ENCODE peak calls at places on chromosomes 2 and 18, in ten cellular contexts. T is AG04450, P is SK-N-SH, W is Caco-2, C is BJ, E is tibial artery, Y is tibial nerve, G is WERI-Rb-1, H is A673, O is GM06990. D is an unnamed sample. For H3K27me3, the result is how much of the 10 kb centered on the place peaks cover.

GRCh38 chr2:8090748-8091700 is 590.8 kb upstream of the ID2 start:
- DNase-seq in T (peak), P (no peak), W (peak), C (peak), E (peak), Y (peak), G (peak), H (peak), O (peak), D (peak)

GRCh38 chr2:27831279-27832050 is 58.7 kb downstream of the RBKS start:
- DNase-seq in T (no peak), P (no peak), W (no peak), C (no peak), E (no peak), Y (no peak), G (no peak), H (no peak), O (no peak), D (no peak)

GRCh38 chr2:70009776-70010175 is 48.3 kb upstream of the ASPRV1 start:
- DNase-seq in T (no peak), P (no peak), W (peak), C (no peak), E (no peak), Y (no peak), G (no peak), H (no peak), O (no peak), D (no peak)

GRCh38 chr2:30332791-30333453 is 101.6 kb downstream of the LBH start:
- DNase-seq in T (no peak), P (no peak), W (no peak), C (no peak), E (no peak), Y (no peak), G (no peak), H (no peak), O (peak), D (no peak)

GRCh38 chr2:12861344-12861942 is 144.7 kb downstream of the TRIB2 start:
- DNase-seq in T (no peak), P (no peak), W (no peak), C (no peak), E (no peak), Y (no peak), G (no peak), H (no peak), O (no peak), D (no peak)

GRCh38 chr2:72326759-72327158 is 179.1 kb upstream of the CYP26B1 start:
- DNase-seq in T (no peak), P (no peak), W (no peak), C (no peak), E (no peak), Y (no peak), G (no peak), H (no peak), O (no peak), D (no peak)

GRCh38 chr18:59725177-59725576 is 28.0 kb upstream of the CCBE1 start:
- DNase-seq in T (no peak), P (no peak), W (no peak), C (no peak), E (no peak), Y (no peak), G (no peak), H (no peak), O (no peak), D (no peak)

GRCh38 chr2:68653538-68653982 is 10.2 kb downstream of the PROKR1 start:
- DNase-seq in T (no peak), P (no peak), W (no peak), C (no peak), E (no peak), Y (no peak), G (no peak), H (peak), O (peak), D (no peak)

GRCh38 chr2:108958632-108959341 is 30.2 kb downstream of the EDAR start:
- DNase-seq in T (no peak), P (no peak), W (no peak), C (no peak), E (peak), Y (no peak), G (no peak), H (no peak), O (no peak), D (no peak)

GRCh38 chr2:58974881-58975280 is 733.8 kb upstream of the FANCL start:
- DNase-seq in T (no peak), P (no peak), W (no peak), C (no peak), E (no peak), Y (no peak), G (no peak), H (no peak), O (no peak), D (no peak)

GRCh38 chr2:97763176-97763845 is 49.9 kb downstream of the ZAP70 start:
- DNase-seq in T (no peak), P (no peak), W (no peak), C (no peak), E (no peak), Y (no peak), G (no peak), H (no peak), O (no peak), D (no peak)

GRCh38 chr2:204550738-204551137 is 5.5 kb downstream of the PARD3B start:
- DNase-seq in T (peak), P (no peak), W (no peak), C (peak), E (no peak), Y (no peak), G (no peak), H (no peak), O (no peak), D (no peak)

GRCh38 chr2:235839226-235839625 is 329.0 kb downstream of the GBX2 start:
- DNase-seq in T (no peak), P (no peak), W (no peak), C (no peak), E (no peak), Y (no peak), G (no peak), H (no peak), O (no peak), D (no peak)

GRCh38 chr2:156385242-156385641 is 50.9 kb upstream of the GPD2 start:
- DNase-seq in T (no peak), P (no peak), W (no peak), C (no peak), E (no peak), Y (no peak), G (no peak), H (no peak), O (no peak), D (no peak)

GRCh38 chr2:238568455-238569414 is 142.0 kb downstream of the ASB1 start:
- DNase-seq in T (no peak), P (no peak), W (no peak), C (no peak), E (peak), Y (no peak), G (no peak), H (no peak), O (no peak), D (peak)

GRCh38 chr2:38076710-38077430 is 919 bp upstream of the CYP1B1 start:
- DNase-seq in T (peak), P (peak), W (peak), C (peak), E (peak), Y (peak), G (peak), H (peak), O (peak), D (peak)

GRCh38 chr2:176562359-176563043 is 293.3 kb downstream of the MTX2 start:
- DNase-seq in T (no peak), P (no peak), W (no peak), C (no peak), E (no peak), Y (no peak), G (no peak), H (peak), O (no peak), D (no peak)

GRCh38 chr2:32532341-32532740 is 95.5 kb upstream of the TTC27 start:
- DNase-seq in T (no peak), P (no peak), W (no peak), C (no peak), E (no peak), Y (no peak), G (no peak), H (no peak), O (no peak), D (no peak)

GRCh38 chr2:128287780-128288735 is 30.6 kb downstream of the HS6ST1 start:
- DNase-seq in T (no peak), P (no peak), W (no peak), C (no peak), E (no peak), Y (no peak), G (no peak), H (no peak), O (no peak), D (no peak)

GRCh38 chr2:111167238-111168162 is 46.8 kb downstream of the BCL2L11 start:
- DNase-seq in T (no peak), P (no peak), W (no peak), C (no peak), E (no peak), Y (no peak), G (no peak), H (no peak), O (peak), D (no peak)

GRCh38 chr2:85792783-85793441 is 39.1 kb downstream of the ATOH8 start:
- DNase-seq in T (peak), P (peak), W (no peak), C (no peak), E (peak), Y (no peak), G (peak), H (peak), O (no peak), D (no peak)

GRCh38 chr2:150544731-150545130 is 57.3 kb upstream of the RND3 start:
- DNase-seq in T (no peak), P (no peak), W (no peak), C (no peak), E (no peak), Y (no peak), G (no peak), H (no peak), O (no peak), D (no peak)

GRCh38 chr2:98515571-98515927 is 70.9 kb downstream of the INPP4A start:
- DNase-seq in T (no peak), P (no peak), W (no peak), C (no peak), E (peak), Y (no peak), G (no peak), H (no peak), O (no peak), D (no peak)

GRCh38 chr2:219056896-219057708 is 3.6 kb downstream of the IHH start:
- DNase-seq in T (no peak), P (no peak), W (no peak), C (no peak), E (no peak), Y (no peak), G (peak), H (no peak), O (no peak), D (no peak)

GRCh38 chr18:76568726-76569125 is 73.7 kb upstream of the ZNF516 start:
- DNase-seq in T (no peak), P (no peak), W (no peak), C (no peak), E (no peak), Y (no peak), G (no peak), H (no peak), O (no peak), D (no peak)

GRCh38 chr2:195706161-195706900 is 49.3 kb downstream of the SLC39A10 start:
- DNase-seq in T (no peak), P (no peak), W (no peak), C (no peak), E (no peak), Y (no peak), G (no peak), H (no peak), O (no peak), D (no peak)

GRCh38 chr2:105187531-105187930 is 54.0 kb upstream of the GPR45 start:
- DNase-seq in T (no peak), P (no peak), W (no peak), C (no peak), E (no peak), Y (no peak), G (no peak), H (no peak), O (no peak), D (no peak)

GRCh38 chr2:129904532-129905446 is 74.7 kb upstream of the RAB6C start:
- DNase-seq in T (no peak), P (peak), W (peak), C (no peak), E (no peak), Y (no peak), G (no peak), H (no peak), O (no peak), D (no peak)

GRCh38 chr2:129902731-129903585 is 76.5 kb upstream of the RAB6C start:
- DNase-seq in T (no peak), P (no peak), W (peak), C (no peak), E (peak), Y (no peak), G (no peak), H (no peak), O (no peak), D (no peak)

GRCh38 chr2:129905664-129906081 is 73.8 kb upstream of the RAB6C start:
- DNase-seq in T (no peak), P (peak), W (peak), C (no peak), E (no peak), Y (no peak), G (no peak), H (no peak), O (no peak), D (no peak)

GRCh38 chr2:129901754-129902415 is 77.6 kb upstream of the RAB6C start:
- DNase-seq in T (no peak), P (no peak), W (peak), C (no peak), E (peak), Y (no peak), G (no peak), H (no peak), O (no peak), D (peak)

DNA sequence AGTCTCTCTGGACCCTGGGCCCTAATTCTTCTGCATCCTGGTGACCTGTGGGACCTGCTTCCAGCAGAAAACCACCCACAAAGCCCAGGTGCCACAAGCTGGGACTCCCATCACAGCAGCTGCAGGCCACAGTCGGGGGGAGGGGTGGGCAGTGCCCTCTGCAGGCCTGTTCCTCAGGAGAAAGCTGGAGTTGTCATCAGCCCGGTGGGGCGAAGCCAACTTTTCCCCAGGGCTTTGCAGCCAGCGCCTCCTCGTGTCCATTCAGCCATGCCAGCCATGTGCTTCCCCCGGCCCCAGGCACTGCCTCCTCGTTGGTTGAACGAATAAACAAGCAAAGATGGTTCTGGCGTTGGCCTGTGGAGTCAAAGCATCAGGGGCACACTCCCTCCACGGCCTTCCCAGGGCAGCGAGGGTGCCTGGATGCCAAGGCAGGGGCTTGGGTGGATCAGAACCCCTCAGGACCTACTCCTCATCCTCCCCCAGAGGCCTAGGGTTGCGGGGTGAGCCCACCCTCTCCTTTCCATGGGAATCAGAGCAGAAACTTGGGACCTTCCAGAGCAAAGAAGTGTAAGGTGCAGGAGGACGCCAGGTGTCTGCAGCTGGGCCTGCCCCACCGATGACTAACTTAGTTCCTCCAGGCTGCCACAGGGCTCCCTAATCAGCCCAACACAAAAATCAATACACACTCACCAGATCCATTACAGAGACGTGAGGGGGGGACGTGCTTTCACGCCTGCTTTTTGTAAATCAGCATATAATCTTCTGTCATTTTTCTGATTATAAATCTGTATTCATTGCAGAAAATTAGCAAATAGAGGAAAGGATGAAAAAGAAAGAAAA is 75.7 kb upstream of the RAB6C start:
- DNase-seq in T (no peak), P (peak), W (peak), C (no peak), E (no peak), Y (no peak), G (peak), H (no peak), O (no peak), D (no peak)
- TF ChIP-seq CTCF in T (no peak), P (no peak), W (no peak), C (no peak), E (no peak), Y (no peak), G (peak), H (no peak), O (peak), D (no peak)

DNA sequence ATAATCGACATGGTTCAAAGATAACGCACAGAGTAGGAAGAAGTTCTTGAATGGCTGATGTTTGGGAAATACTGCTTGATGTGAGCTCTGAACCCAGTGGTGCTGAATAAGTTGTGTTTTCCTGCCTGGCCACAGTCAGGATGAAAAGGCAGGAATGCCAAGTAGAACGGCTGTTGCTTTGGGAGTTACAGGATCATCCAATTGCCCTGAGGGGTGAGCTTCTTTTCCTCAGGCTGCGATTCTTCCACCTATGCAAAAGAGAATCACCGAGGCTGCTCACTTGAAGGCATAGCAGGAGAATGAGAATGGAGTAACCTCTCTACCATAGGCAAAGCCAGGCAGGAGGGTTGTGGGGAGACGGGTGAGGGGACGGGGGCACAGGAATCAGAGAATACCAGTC is 14.4 kb upstream of the IGFBP2 start:
- DNase-seq in T (no peak), P (no peak), W (no peak), C (no peak), E (no peak), Y (no peak), G (no peak), H (no peak), O (no peak), D (no peak)
- H3K4me3 ChIP-seq in T (no peak), P (no peak), W (no peak), C (no peak), E (no peak), Y (no peak), G (no peak), H (peak), O (no peak), D (no peak)

GRCh38 chr2:60550151-60550983 is 3.1 kb downstream of the BCL11A start:
- DNase-seq in T (peak), P (peak), W (peak), C (no peak), E (no peak), Y (no peak), G (peak), H (peak), O (peak), D (peak)
- H3K27me3 ChIP-seq in T (under half), P (under half), W (under half), C (under half), E (under half), Y (half or more), G (under half), H (half or more), O (under half), D (half or more)

DNA sequence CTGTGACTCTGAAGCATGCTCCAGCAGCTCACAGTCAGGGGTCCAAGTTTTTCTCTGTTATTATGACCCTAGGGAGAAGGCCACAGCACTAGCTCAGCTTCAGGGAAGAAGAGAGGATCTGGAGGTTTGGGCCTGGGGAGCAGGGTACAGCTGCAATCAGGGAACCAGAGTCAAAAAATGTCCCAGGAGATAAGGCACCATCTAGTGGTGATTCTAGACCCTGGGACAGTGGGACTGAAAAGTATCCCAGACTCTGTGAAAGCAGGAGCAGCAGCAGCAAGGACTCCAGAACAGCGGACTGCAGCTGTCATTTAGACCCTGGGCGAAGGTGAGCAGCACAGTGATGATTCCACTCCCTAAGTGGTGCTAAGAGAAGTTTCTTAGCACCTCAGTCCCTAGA is 278.4 kb upstream of the DDX18 start:
- DNase-seq in T (no peak), P (no peak), W (no peak), C (no peak), E (no peak), Y (no peak), G (no peak), H (peak), O (no peak), D (no peak)
- TF ChIP-seq CTCF in T (no peak), P (peak), W (peak), C (no peak), E (no peak), Y (no peak), G (peak), H (peak), O (peak), D (no peak)

DNA sequence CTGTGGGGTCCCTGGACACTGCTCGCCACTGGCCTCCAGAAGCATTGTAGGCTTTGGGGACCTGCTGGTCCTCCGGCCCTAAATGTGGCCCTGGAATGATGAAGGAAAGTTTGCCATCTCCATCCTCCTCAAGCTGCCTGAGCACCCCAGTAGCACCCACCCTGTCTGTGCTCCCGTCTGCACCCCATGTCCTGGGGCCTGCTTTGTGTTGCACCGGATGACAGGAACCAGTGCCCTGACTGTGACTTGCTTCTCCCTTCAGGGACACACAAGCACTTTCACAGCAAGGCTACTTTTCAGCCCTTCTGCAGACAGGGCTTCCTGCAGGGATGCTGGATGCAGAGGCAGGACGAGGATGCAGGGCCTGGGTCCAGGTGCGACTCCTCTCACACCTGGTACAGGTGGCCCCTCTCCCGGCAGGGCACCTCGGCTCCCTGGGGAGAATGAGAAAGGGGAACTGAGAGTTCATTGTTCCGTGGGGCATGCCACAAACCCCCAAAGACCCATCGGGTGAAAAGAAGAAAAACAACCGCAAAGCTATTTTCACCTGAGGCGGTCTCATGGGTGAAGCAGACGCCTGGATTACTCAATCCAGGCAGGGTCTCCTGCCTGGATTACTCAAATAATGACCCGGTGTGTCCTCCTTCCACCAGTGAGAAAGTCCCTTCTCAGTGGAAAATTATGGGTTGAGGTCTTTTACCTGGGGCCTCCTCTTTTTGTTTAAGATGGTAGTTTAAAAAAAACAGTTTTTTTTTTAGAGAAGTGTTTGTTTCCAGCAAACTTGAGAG is 74.9 kb downstream of the LONRF2 start:
- DNase-seq in T (no peak), P (no peak), W (no peak), C (no peak), E (no peak), Y (no peak), G (no peak), H (no peak), O (peak), D (no peak)
- H3K4me3 ChIP-seq in T (no peak), P (no peak), W (no peak), C (no peak), E (no peak), Y (no peak), G (no peak), H (no peak), O (no peak), D (no peak)

D was measured in left lung.